ENCODE peak calls at places on chromosomes 1 and 21, in seven cellular contexts. Y is body of pancreas, W is right cardiac atrium, I is AG04450, V is HCT116, H is AG10803, F is uterus. Q is an unnamed sample.

GRCh38 chr1:21217812-21218596 is 41.3 kb upstream of the EIF4G3 start:
- DNase-seq in V (no peak), H (no peak), W (peak), I (no peak), Y (peak), F (no peak), Q (no peak)

GRCh38 chr1:43405219-43405875 is 15.6 kb downstream of the SZT2 start:
- DNase-seq in I (no peak), V (no peak), H (no peak), F (no peak), Y (no peak), W (no peak), Q (no peak)

GRCh38 chr21:37451446-37451845 is 84.9 kb downstream of the DYRK1A start:
- DNase-seq in F (no peak), I (no peak), V (no peak), Y (no peak), H (no peak), W (no peak), Q (no peak)

GRCh38 chr1:45334308-45335245 is 5.4 kb upstream of the TOE1 start:
- DNase-seq in Y (no peak), V (no peak), F (no peak), W (peak), I (no peak), H (no peak), Q (no peak)

GRCh38 chr1:180926164-180926981 is 13.7 kb downstream of the KIAA1614 start:
- DNase-seq in V (no peak), F (peak), Y (no peak), W (peak), H (peak), I (no peak), Q (no peak)

GRCh38 chr1:235142991-235143390 is 14.4 kb upstream of the TOMM20 start:
- DNase-seq in F (no peak), V (no peak), W (no peak), H (no peak), Y (no peak), I (no peak), Q (no peak)

GRCh38 chr1:245541389-245541788 is 386.6 kb downstream of the KIF26B start:
- DNase-seq in F (no peak), I (peak), V (no peak), H (no peak), Y (no peak), W (no peak), Q (no peak)

GRCh38 chr1:168892945-168893344 is 163.9 kb upstream of the DPT start:
- DNase-seq in W (no peak), H (no peak), F (no peak), I (no peak), Y (no peak), V (no peak), Q (no peak)

GRCh38 chr1:117240547-117240946 is 29.8 kb upstream of the VTCN1 start:
- DNase-seq in I (no peak), H (no peak), Y (no peak), W (no peak), V (no peak), F (no peak), Q (no peak)

GRCh38 chr1:17081439-17081838 is 27.6 kb upstream of the SDHB start:
- DNase-seq in Y (peak), H (no peak), W (no peak), F (no peak), V (no peak), I (no peak), Q (no peak)

GRCh38 chr1:145908653-145909052 is 1.2 kb downstream of the ITGA10 start:
- DNase-seq in V (no peak), W (no peak), H (peak), F (no peak), I (no peak), Y (no peak), Q (no peak)
- H3K4me3 ChIP-seq in V (no peak), W (no peak), H (no peak), F (no peak), I (no peak), Y (no peak), Q (peak)

DNA sequence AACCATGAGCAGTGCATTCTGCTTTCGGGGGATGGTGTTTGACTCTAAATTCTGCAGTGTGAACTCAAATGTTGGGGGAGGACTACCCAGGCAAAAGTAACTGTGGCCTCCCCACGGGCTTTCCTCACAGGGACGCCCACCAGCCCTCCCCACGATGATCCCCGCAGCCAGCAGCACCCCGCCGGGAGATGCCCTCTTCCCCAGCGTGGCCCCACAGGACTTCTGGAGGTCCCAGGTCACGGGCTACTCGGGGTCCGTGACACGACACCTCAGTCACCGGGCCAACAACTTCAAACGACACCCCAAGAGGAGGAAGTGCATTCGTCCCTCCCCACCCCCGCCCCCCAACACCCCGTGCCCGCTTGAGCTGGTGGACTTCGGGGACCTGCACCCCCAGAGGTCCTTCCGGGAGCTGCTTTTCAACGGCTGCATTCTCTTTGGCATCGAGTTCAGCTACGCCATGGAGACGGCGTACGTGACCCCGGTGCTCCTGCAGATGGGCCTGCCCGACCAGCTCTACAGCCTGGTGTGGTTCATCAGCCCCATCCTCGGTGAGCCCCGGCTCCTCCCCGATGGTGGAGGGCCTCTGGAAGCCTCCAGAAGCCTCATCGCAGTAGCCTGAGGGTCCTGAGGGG is 6.4 kb downstream of the SLC45A1 start:
- DNase-seq in H (no peak), I (no peak), Y (no peak), W (no peak), V (no peak), F (no peak), Q (no peak)
- H3K4me3 ChIP-seq in H (no peak), I (no peak), Y (no peak), W (no peak), V (no peak), F (no peak), Q (peak)

GRCh38 chr21:33383056-33383888 is 19.9 kb upstream of the IFNGR2 start:
- DNase-seq in W (peak), Y (peak), H (peak), I (no peak), F (peak), V (peak), Q (no peak)
- H3K4me3 ChIP-seq in W (peak), Y (no peak), H (peak), I (no peak), F (no peak), V (no peak), Q (peak)

DNA sequence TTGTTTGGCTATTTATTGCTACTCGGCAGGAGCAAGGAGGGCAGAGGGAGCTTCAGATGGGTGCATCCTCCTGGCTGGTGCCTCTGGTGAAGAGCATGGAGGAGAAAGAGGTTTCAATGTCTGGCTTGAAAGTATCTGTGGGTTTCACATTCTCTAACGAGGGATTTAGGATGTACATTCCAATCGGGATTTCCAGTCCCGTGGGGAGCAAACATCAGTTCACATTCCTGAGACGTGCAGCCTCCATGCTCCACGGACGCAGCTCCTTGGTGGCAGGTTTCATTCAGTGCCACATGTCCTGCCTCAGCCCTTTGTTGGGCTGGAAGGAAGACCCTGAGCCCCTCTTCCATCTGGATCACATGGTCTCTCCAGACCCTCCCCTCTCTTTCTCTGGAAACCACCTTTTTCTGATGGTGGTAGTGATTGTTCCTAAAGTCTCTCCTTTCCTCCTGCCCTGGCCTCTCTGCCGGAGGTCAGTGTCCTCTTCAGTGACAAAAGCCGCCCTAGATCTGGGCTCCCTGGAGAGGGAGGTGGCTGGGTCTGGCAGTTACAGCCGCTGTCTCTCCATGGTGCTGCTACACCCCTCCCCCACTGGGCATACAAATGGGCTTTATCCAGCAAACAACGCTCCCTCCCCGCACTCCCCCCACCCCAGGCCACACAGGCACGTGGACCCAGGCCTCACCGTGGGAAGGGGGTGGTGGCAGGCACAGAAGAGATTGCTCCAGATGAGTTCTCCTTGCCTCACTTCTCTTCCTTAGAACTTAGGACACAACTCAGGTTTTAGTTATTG is 829 bp upstream of the CA14 start:
- DNase-seq in W (no peak), F (no peak), Y (no peak), H (peak), I (no peak), V (no peak), Q (no peak)
- H3K4me3 ChIP-seq in W (no peak), F (no peak), Y (no peak), H (peak), I (no peak), V (no peak), Q (peak)

GRCh38 chr1:99661780-99662179 is 15.9 kb downstream of the PALMD start:
- DNase-seq in V (no peak), I (no peak), Y (no peak), W (no peak), H (peak), F (no peak), Q (no peak)

GRCh38 chr1:99660496-99660895 is 14.6 kb downstream of the PALMD start:
- DNase-seq in W (no peak), V (no peak), F (no peak), Y (no peak), I (no peak), H (no peak), Q (no peak)

GRCh38 chr1:99658031-99658290 is 12.0 kb downstream of the PALMD start:
- DNase-seq in W (no peak), I (no peak), V (no peak), H (no peak), F (no peak), Y (no peak), Q (no peak)

GRCh38 chr1:99657213-99658030 is 11.5 kb downstream of the PALMD start:
- DNase-seq in I (no peak), F (no peak), H (no peak), W (no peak), V (no peak), Y (no peak), Q (no peak)

GRCh38 chr1:99659755-99660210 is 13.9 kb downstream of the PALMD start:
- DNase-seq in I (no peak), V (no peak), W (no peak), Y (no peak), H (peak), F (no peak), Q (no peak)
- H3K4me3 ChIP-seq in I (no peak), V (no peak), W (no peak), Y (no peak), H (no peak), F (no peak), Q (no peak)

DNA sequence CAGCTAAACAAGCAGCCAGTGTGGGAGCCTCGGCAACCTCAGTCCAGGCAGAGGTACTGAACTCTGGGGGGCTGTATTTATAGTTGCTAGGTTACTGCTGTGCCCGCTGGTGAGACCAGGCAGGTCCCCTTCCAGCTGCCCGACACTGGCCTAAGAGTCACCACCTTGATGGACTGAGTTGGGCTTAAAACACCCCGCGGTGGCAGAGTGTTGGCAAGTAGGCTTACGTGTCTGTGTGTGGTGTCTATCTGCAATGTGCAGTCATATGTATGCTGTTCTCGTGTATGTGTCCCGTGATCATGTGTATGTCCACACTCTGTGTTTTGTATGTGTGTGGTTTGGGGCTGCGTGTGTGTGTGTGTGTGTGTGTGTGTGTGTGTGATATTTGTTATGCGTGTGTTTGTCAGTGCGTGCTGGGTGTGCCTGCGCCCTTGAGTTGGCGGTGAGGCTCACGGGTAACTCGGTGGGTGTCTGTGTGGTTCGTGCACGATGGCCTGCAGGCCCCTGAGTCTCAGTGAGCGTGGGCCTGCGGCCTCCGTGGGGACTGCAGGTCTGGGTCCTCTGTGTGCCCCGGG is 65.5 kb downstream of the MEF2D start:
- DNase-seq in V (no peak), H (no peak), Y (no peak), F (no peak), I (no peak), W (no peak), Q (no peak)
- H3K4me3 ChIP-seq in V (no peak), H (no peak), Y (peak), F (no peak), I (no peak), W (peak), Q (peak)

GRCh38 chr1:77673716-77674355 is 8.6 kb downstream of the ZZZ3 start:
- DNase-seq in W (no peak), Y (no peak), V (no peak), F (no peak), H (peak), I (no peak), Q (no peak)

GRCh38 chr1:77670330-77670729 is 12.1 kb downstream of the ZZZ3 start:
- DNase-seq in Y (no peak), H (no peak), I (no peak), F (no peak), V (no peak), W (no peak), Q (no peak)

GRCh38 chr1:77673030-77673429 is 9.4 kb downstream of the ZZZ3 start:
- DNase-seq in W (no peak), F (no peak), Y (no peak), I (no peak), H (no peak), V (no peak), Q (no peak)

GRCh38 chr1:77672374-77672773 is 10.1 kb downstream of the ZZZ3 start:
- DNase-seq in H (no peak), W (no peak), F (no peak), V (no peak), I (no peak), Y (no peak), Q (no peak)

GRCh38 chr1:77671836-77672235 is 10.6 kb downstream of the ZZZ3 start:
- DNase-seq in W (no peak), Y (no peak), V (no peak), H (peak), F (no peak), I (no peak), Q (no peak)
- H3K4me3 ChIP-seq in W (no peak), Y (no peak), V (no peak), H (no peak), F (no peak), I (no peak), Q (no peak)

DNA sequence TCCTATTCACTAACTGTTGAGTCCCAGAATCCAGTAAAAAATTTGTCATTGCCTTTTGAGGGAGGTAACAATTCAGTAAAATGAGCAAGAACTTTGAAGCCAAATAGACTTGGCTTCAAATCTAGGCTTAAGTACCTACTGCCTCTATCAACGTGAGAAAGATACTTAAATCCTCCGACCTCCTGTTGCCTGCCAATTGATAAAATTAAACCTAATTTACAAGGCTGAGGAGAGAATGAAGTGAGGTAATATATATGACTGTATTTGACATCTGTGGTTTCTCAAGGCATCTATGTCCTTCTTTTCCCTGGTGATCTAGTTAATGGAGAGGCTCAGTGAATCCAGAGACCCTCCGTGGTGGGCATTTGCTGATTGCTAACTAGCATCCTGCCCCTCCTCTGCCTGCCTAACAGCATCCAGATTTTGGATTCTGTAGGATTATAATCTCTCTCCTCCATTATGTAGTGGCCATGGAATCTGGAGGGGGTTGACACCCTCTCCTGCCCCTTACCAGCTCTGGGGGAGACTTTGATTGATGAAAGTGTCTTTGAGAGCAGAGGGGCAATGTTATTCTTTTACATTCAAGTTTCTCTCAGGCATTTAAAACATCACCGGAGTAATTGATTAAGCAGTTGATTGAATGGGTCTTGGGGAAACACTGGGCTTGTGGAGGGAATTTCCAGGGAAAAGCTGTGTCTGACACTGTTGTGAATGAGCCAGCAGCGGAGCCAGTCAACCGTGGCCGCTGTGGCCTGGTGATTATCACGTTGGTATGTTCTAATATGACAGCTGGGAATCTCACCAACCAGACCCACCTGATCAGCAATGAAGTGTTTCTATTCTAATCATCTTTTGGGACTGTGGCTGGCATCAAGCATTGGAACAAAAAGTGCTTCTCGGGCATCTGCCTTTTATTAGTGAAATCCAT is 140.7 kb upstream of the FAM78B start:
- DNase-seq in I (no peak), F (no peak), Y (no peak), V (no peak), W (peak), H (no peak), Q (no peak)
- H3K4me3 ChIP-seq in I (no peak), F (no peak), Y (no peak), V (no peak), W (peak), H (no peak), Q (no peak)

GRCh38 chr1:147077081-147077480 is 95.2 kb downstream of the PRKAB2 start:
- DNase-seq in V (no peak), H (no peak), W (no peak), I (no peak), F (no peak), Y (no peak), Q (no peak)
- H3K4me3 ChIP-seq in V (no peak), H (no peak), W (no peak), I (no peak), F (no peak), Y (no peak), Q (no peak)